ENCODE peak calls at places on chromosome 11, in seven cellular contexts. H is transverse colon, O is stomach, J is SK-N-SH, M is K562, A is suprapubic skin, P is sigmoid colon. I is an unnamed sample.

GRCh38 chr11:45702511-45702910 is 37.1 kb upstream of the CHST1 start:
- DNase-seq in H (no peak), O (no peak), J (no peak), M (no peak), A (no peak), P (no peak), I (no peak)

GRCh38 chr11:38756537-38756936 is 2158.5 kb upstream of the RAG2 start:
- DNase-seq in H (no peak), O (no peak), J (no peak), M (no peak), A (no peak), P (no peak), I (no peak)

GRCh38 chr11:126432065-126432461 is 76.6 kb downstream of the ST3GAL4 start:
- DNase-seq in H (no peak), O (no peak), J (no peak), M (no peak), A (no peak), P (no peak), I (no peak)

GRCh38 chr11:8707541-8708270 is 25.1 kb downstream of the RPL27A start:
- DNase-seq in H (peak), O (no peak), J (no peak), M (no peak), A (no peak), P (peak), I (peak)

GRCh38 chr11:72227316-72228228 is 3.0 kb downstream of the INPPL1 start:
- DNase-seq in H (no peak), O (peak), J (no peak), M (no peak), A (peak), P (peak), I (no peak)

GRCh38 chr11:128582496-128583366 is 4.6 kb downstream of the ETS1 start:
- DNase-seq in H (no peak), O (no peak), J (no peak), M (no peak), A (no peak), P (peak), I (no peak)

GRCh38 chr11:111632798-111633197 is 30.5 kb downstream of the SIK2 start:
- DNase-seq in H (no peak), O (no peak), J (peak), M (no peak), A (no peak), P (no peak), I (no peak)

GRCh38 chr11:62880231-62880802 is 379 bp upstream of the SLC3A2 start:
- DNase-seq in H (no peak), O (no peak), J (no peak), M (no peak), A (no peak), P (no peak), I (peak)

GRCh38 chr11:114257621-114258558 is 38.3 kb upstream of the NNMT start:
- DNase-seq in H (no peak), O (no peak), J (peak), M (no peak), A (no peak), P (peak), I (no peak)

GRCh38 chr11:2813141-2813908 is 72.2 kb downstream of the CDKN1C start:
- DNase-seq in H (no peak), O (no peak), J (no peak), M (no peak), A (no peak), P (no peak), I (no peak)

GRCh38 chr11:82701847-82702520 is 31.7 kb downstream of the FAM181B start:
- DNase-seq in H (peak), O (no peak), J (peak), M (peak), A (no peak), P (no peak), I (peak)

GRCh38 chr11:73614591-73614990 is 16.7 kb upstream of the FAM168A start:
- DNase-seq in H (no peak), O (no peak), J (no peak), M (no peak), A (no peak), P (no peak), I (no peak)

GRCh38 chr11:10268746-10269487 is 25.1 kb downstream of the SBF2 start:
- DNase-seq in H (no peak), O (no peak), J (no peak), M (no peak), A (no peak), P (no peak), I (no peak)

GRCh38 chr11:134276396-134277175 is 407 bp downstream of the GLB1L3 start:
- DNase-seq in H (no peak), O (no peak), J (peak), M (no peak), A (peak), P (no peak), I (peak)

GRCh38 chr11:116879789-116880402 is 42.5 kb upstream of the APOA1 start:
- DNase-seq in H (no peak), O (no peak), J (peak), M (peak), A (no peak), P (no peak), I (no peak)

GRCh38 chr11:42066113-42066512 is 606.7 kb upstream of the LRRC4C start:
- DNase-seq in H (no peak), O (no peak), J (no peak), M (no peak), A (no peak), P (no peak), I (no peak)

GRCh38 chr11:12170984-12171383 is 60.6 kb downstream of the MICAL2 start:
- DNase-seq in H (no peak), O (no peak), J (no peak), M (no peak), A (no peak), P (peak), I (no peak)

GRCh38 chr11:97739892-97740782 is 1280.6 kb upstream of the CNTN5 start:
- DNase-seq in H (no peak), O (no peak), J (peak), M (no peak), A (no peak), P (no peak), I (no peak)

GRCh38 chr11:116518141-116518540 is 254.6 kb downstream of the BUD13 start:
- DNase-seq in H (no peak), O (peak), J (no peak), M (no peak), A (peak), P (no peak), I (no peak)

GRCh38 chr11:55497068-55497467 is 57.2 kb upstream of the OR4C15 start:
- DNase-seq in H (no peak), O (no peak), J (no peak), M (no peak), A (no peak), P (peak), I (no peak)

GRCh38 chr11:8722156-8722555 is 39.6 kb downstream of the RPL27A start:
- DNase-seq in H (no peak), O (no peak), J (no peak), M (peak), A (no peak), P (peak), I (no peak)

GRCh38 chr11:116059909-116060308 is 555.7 kb upstream of the CADM1 start:
- DNase-seq in H (no peak), O (no peak), J (no peak), M (no peak), A (no peak), P (no peak), I (no peak)

GRCh38 chr11:17790453-17790852 is 55.9 kb downstream of the KCNC1 start:
- DNase-seq in H (no peak), O (no peak), J (no peak), M (no peak), A (no peak), P (no peak), I (no peak)

GRCh38 chr11:92415246-92415645 is 190.6 kb downstream of the FAT3 start:
- DNase-seq in H (no peak), O (no peak), J (no peak), M (no peak), A (no peak), P (no peak), I (no peak)

GRCh38 chr11:8016396-8016949 is 29.3 kb downstream of the EIF3F start:
- DNase-seq in H (no peak), O (no peak), J (no peak), M (no peak), A (peak), P (no peak), I (no peak)

GRCh38 chr11:3041699-3042098 is 15.5 kb downstream of the CARS1 start:
- DNase-seq in H (no peak), O (no peak), J (no peak), M (no peak), A (no peak), P (no peak), I (no peak)

GRCh38 chr11:79610678-79611077 is 169.8 kb upstream of the TENM4 start:
- DNase-seq in H (no peak), O (no peak), J (no peak), M (no peak), A (no peak), P (no peak), I (no peak)

GRCh38 chr11:4087551-4087950 is 7.0 kb upstream of the RRM1 start:
- DNase-seq in H (no peak), O (no peak), J (no peak), M (no peak), A (no peak), P (no peak), I (no peak)

GRCh38 chr11:75820636-75821035 is 5.6 kb downstream of the UVRAG start:
- DNase-seq in H (no peak), O (no peak), J (no peak), M (no peak), A (no peak), P (no peak), I (no peak)

GRCh38 chr11:62931501-62932278 is 10.5 kb upstream of the CHRM1 start:
- DNase-seq in H (no peak), O (no peak), J (no peak), M (no peak), A (no peak), P (no peak), I (no peak)

GRCh38 chr11:128421577-128421976 is 165.8 kb downstream of the ETS1 start:
- DNase-seq in H (no peak), O (no peak), J (peak), M (no peak), A (no peak), P (no peak), I (no peak)

GRCh38 chr11:128095459-128096096 is 491.8 kb downstream of the ETS1 start:
- DNase-seq in H (no peak), O (no peak), J (no peak), M (no peak), A (no peak), P (no peak), I (no peak)

GRCh38 chr11:121589946-121590537 is 137.3 kb upstream of the SORL1-AS1 start:
- DNase-seq in H (no peak), O (no peak), J (no peak), M (no peak), A (no peak), P (no peak), I (no peak)
- H3K27ac ChIP-seq in H (no peak), O (no peak), J (no peak), M (no peak), A (no peak), P (no peak), I (no peak)

DNA sequence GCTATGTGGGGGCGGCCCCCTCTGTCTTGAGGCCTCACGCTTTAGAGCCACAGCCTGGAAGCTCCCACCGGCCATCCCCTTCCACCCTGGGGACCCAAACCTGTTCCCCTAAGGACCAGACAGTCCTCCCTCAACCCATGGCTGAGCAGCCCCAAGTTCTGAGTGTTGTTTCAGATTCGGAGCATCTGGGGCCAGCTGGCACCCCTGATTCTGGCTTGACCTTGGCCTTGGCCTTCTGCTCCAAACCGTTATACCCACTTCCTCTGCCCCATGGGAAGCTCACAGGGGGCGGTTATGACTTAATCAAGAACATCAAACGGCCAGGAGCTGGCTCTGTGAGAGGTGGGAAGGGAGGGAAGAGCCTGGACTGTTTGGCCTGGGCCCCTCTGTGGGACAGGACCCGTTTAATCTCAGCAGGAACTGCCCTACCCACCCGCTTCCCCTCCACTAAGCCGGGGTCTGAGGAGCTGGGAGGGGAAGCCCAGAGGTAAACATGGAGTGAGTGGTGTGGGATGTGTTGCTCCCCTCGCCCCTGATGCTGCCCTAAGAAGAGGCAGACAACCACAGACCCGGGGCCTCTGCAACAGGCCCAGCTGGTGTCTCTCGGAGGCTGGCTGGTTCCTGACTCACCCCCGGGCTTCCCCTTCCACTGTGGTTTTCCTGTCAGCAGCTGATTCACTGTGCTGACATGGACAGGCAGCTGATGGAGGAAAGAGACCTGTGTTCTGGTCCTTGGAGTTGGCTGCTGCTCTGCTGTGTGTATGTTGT is 3.4 kb downstream of the CD82 start:
- DNase-seq in H (peak), O (peak), J (peak), M (peak), A (no peak), P (peak), I (peak)
- TF ChIP-seq EP300 in H (no peak), O (no peak), J (no peak), M (no peak), A (no peak), P (no peak), I (no peak)

GRCh38 chr11:46747150-46747549 is 28.1 kb downstream of the F2 start:
- DNase-seq in H (no peak), O (no peak), J (no peak), M (no peak), A (no peak), P (no peak), I (no peak)
- TF ChIP-seq POLR2AphosphoS5 in H (no peak), O (no peak), J (no peak), M (no peak), A (no peak), P (no peak), I (no peak)

GRCh38 chr11:77175021-77175842 is 47.2 kb downstream of the MYO7A start:
- DNase-seq in H (no peak), O (no peak), J (no peak), M (no peak), A (no peak), P (peak), I (no peak)
- H3K27ac ChIP-seq in H (no peak), O (no peak), J (no peak), M (no peak), A (no peak), P (no peak), I (no peak)

I was measured in esophagus muscularis mucosa.